ENCODE peak calls at places on chromosomes 3 and 15, in seven cellular contexts. M is anterior cingulate cortex; D is cardiac fibroblast; Z is stimulated activated CD4-positive, alpha-beta T cell treated with anti-CD3 and anti-CD28 coated beads, Interleukin-4, amount 100 ng/mL, for 1 hour; K is nucleus accumbens; Y is MM.1S; S is smooth muscle cell of the brain vasculature. X is an unnamed sample.
A peak's percentile ranks its signal among the peaks of the same experiment; 100 is the strongest.

GRCh38 chr3:17431004-17431403 is 311.4 kb downstream of the TBC1D5 start:
- DNase-seq in M (no peak), D (peak; percentile 71), Z (no peak), K (no peak), Y (peak; percentile 33), S (no peak), X (no peak)

GRCh38 chr3:106534206-106534605 is 665.4 kb upstream of the CBLB start:
- DNase-seq in M (no peak), D (peak; percentile 73), Z (peak; percentile 32), K (no peak), Y (no peak), S (no peak), X (peak; percentile 81)

GRCh38 chr15:53128652-53129051 is 338.5 kb upstream of the ONECUT1 start:
- DNase-seq in M (no peak), D (no peak), Z (no peak), K (no peak), Y (no peak), S (no peak), X (no peak)

GRCh38 chr3:72942427-72942826 is 54.2 kb upstream of the PPP4R2 start:
- DNase-seq in M (no peak), D (no peak), Z (no peak), K (no peak), Y (no peak), S (no peak), X (no peak)

GRCh38 chr15:74913041-74913440 is 6.4 kb upstream of the FAM219B start:
- DNase-seq in M (no peak), D (peak; percentile 40), Z (no peak), K (no peak), Y (no peak), S (no peak), X (peak; percentile 14)

GRCh38 chr15:100958326-100959065 is 39.3 kb downstream of the LRRK1 start:
- DNase-seq in M (no peak), D (peak; percentile 71), Z (no peak), K (no peak), Y (no peak), S (peak; percentile 12), X (no peak)

GRCh38 chr3:178170698-178171535 is 365.3 kb upstream of the KCNMB2 start:
- DNase-seq in M (no peak), D (peak; percentile 98), Z (no peak), K (no peak), Y (no peak), S (peak; percentile 73), X (no peak)

GRCh38 chr3:194134231-194134756 is 1.7 kb upstream of the HES1 start:
- DNase-seq in M (peak; percentile 89), D (no peak), Z (peak; percentile 66), K (peak; percentile 73), Y (peak; percentile 98), S (no peak), X (peak; percentile 82)

GRCh38 chr3:189001559-189001958 is 170.2 kb upstream of the TPRG1 start:
- DNase-seq in M (no peak), D (peak; percentile 85), Z (no peak), K (no peak), Y (no peak), S (no peak), X (no peak)

GRCh38 chr3:138912237-138912636 is 34.7 kb downstream of the FOXL2 start:
- DNase-seq in M (no peak), D (no peak), Z (no peak), K (no peak), Y (no peak), S (no peak), X (no peak)

X was measured in activated effector memory CD4-positive, alpha-beta T cell treated with anti-CD3 and anti-CD28 coated beads, Interleukin-2, amount 50 U/mL, for 16 hours.